ENCODE peak calls at places on chromosomes 6 and 20, in eight cellular contexts. N is AG04450, M is ovary, L is fibroblast of mammary gland, D is lower leg skin, E is upper lobe of right lung, R is dorsolateral prefrontal cortex, X is colonic mucosa. T is an unnamed sample.

GRCh38 chr6:15620616-15621015 is 42.2 kb downstream of the DTNBP1 start:
- DNase-seq in E (no peak), M (no peak), X (no peak), R (no peak), N (no peak), L (no peak), D (no peak), T (no peak)

GRCh38 chr20:58717278-58718091 is 24.9 kb downstream of the NPEPL1 start:
- DNase-seq in X (peak), M (peak), L (no peak), D (peak), R (peak), E (no peak), N (no peak), T (no peak)

GRCh38 chr6:81054011-81054410 is 698.5 kb downstream of the TENT5A start:
- DNase-seq in E (no peak), D (no peak), R (no peak), N (no peak), L (no peak), X (no peak), M (no peak), T (no peak)

GRCh38 chr6:12791371-12791770 is 74.8 kb downstream of the PHACTR1 start:
- DNase-seq in R (no peak), X (no peak), N (no peak), M (no peak), E (no peak), D (no peak), L (peak), T (peak)

GRCh38 chr20:38170914-38171300 is 5.8 kb upstream of the TGM2 start:
- DNase-seq in M (no peak), X (no peak), E (peak), L (no peak), D (no peak), R (no peak), N (no peak), T (no peak)

GRCh38 chr6:38846844-38847243 is 131.7 kb downstream of the DNAH8 start:
- DNase-seq in X (no peak), M (no peak), R (no peak), E (no peak), D (no peak), N (no peak), L (peak), T (peak)

GRCh38 chr6:4125933-4126864 is 9.2 kb downstream of the ECI2 start:
- DNase-seq in E (no peak), R (no peak), D (no peak), X (no peak), M (peak), N (peak), L (peak), T (peak)

GRCh38 chr6:87574237-87574636 is 15.6 kb downstream of the RARS2 start:
- DNase-seq in R (no peak), D (no peak), L (no peak), X (no peak), N (no peak), E (no peak), M (no peak), T (no peak)

GRCh38 chr6:32462609-32463008 is 22.9 kb downstream of the HLA-DRA start:
- DNase-seq in M (no peak), E (no peak), R (no peak), X (no peak), D (no peak), L (peak), N (no peak), T (no peak)

GRCh38 chr6:138963531-138963930 is 24.5 kb downstream of the REPS1 start:
- DNase-seq in X (no peak), N (no peak), D (no peak), E (no peak), L (no peak), R (no peak), M (no peak), T (no peak)

GRCh38 chr6:138965291-138965874 is 22.7 kb downstream of the REPS1 start:
- DNase-seq in D (no peak), E (no peak), N (no peak), X (no peak), M (no peak), R (no peak), L (no peak), T (no peak)

GRCh38 chr6:138966870-138967269 is 21.2 kb downstream of the REPS1 start:
- DNase-seq in R (no peak), N (no peak), M (no peak), D (no peak), X (no peak), L (no peak), E (no peak), T (no peak)

GRCh38 chr6:138964012-138964411 is 24.0 kb downstream of the REPS1 start:
- DNase-seq in D (no peak), E (no peak), R (no peak), N (no peak), L (no peak), M (no peak), X (no peak), T (no peak)

GRCh38 chr6:138965971-138966370 is 22.1 kb downstream of the REPS1 start:
- DNase-seq in X (no peak), R (no peak), D (no peak), E (no peak), L (no peak), N (no peak), M (no peak), T (no peak)
- TF ChIP-seq CTCF in X (no peak), R (no peak), D (no peak), E (no peak), L (no peak), N (no peak), M (no peak), T (no peak)

GRCh38 chr20:56417402-56417801 is 5.3 kb downstream of the CASS4 start:
- DNase-seq in M (no peak), D (no peak), E (no peak), R (no peak), L (no peak), N (no peak), X (no peak), T (no peak)
- H3K4me3 ChIP-seq in M (no peak), D (no peak), E (peak), R (no peak), L (no peak), N (no peak), X (no peak), T (no peak)

GRCh38 chr20:2207770-2208097 is 88.1 kb upstream of the TGM3 start:
- DNase-seq in D (no peak), N (no peak), M (no peak), L (no peak), R (no peak), X (no peak), E (no peak), T (no peak)
- TF ChIP-seq CTCF in D (no peak), N (no peak), M (no peak), L (no peak), R (peak), X (no peak), E (no peak), T (no peak)

GRCh38 chr6:168990352-168990751 is 263.3 kb downstream of the THBS2 start:
- DNase-seq in M (no peak), D (no peak), R (no peak), X (no peak), E (no peak), N (no peak), L (no peak), T (no peak)

GRCh38 chr6:168995526-168996100 is 258.0 kb downstream of the THBS2 start:
- DNase-seq in L (no peak), M (no peak), N (no peak), D (no peak), R (no peak), E (no peak), X (no peak), T (no peak)

GRCh38 chr6:168994966-168995365 is 258.7 kb downstream of the THBS2 start:
- DNase-seq in L (no peak), R (no peak), X (no peak), M (no peak), N (no peak), D (no peak), E (no peak), T (no peak)

GRCh38 chr6:168996106-168996505 is 257.5 kb downstream of the THBS2 start:
- DNase-seq in X (no peak), L (no peak), E (no peak), R (no peak), D (no peak), N (no peak), M (no peak), T (no peak)

DNA sequence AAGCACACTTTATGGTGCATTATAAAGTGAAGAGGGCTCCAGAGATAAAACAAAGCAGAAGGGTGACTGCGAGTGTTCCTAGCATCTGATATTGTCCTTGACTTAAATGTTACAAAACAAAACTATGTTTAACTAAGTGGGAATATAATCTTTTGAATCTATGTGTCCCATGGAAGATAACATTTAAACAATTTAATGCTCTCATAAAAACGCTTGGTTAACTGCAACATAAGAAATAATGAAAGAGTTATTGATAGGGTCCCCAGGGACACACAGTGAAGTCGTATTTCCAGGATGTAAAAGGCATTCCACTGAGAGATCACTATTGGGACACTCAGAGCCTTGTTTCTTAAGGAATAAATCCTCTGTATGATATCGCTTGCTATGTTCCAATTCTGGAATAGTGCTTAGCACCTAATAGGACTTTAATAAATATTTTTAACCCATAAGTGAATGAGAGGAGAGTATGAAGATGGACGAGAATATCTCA is 260.9 kb downstream of the THBS2 start:
- DNase-seq in R (no peak), M (no peak), D (no peak), L (no peak), E (no peak), N (no peak), X (no peak), T (no peak)
- H3K4me3 ChIP-seq in R (no peak), M (no peak), D (no peak), L (no peak), E (no peak), N (no peak), X (no peak), T (no peak)

DNA sequence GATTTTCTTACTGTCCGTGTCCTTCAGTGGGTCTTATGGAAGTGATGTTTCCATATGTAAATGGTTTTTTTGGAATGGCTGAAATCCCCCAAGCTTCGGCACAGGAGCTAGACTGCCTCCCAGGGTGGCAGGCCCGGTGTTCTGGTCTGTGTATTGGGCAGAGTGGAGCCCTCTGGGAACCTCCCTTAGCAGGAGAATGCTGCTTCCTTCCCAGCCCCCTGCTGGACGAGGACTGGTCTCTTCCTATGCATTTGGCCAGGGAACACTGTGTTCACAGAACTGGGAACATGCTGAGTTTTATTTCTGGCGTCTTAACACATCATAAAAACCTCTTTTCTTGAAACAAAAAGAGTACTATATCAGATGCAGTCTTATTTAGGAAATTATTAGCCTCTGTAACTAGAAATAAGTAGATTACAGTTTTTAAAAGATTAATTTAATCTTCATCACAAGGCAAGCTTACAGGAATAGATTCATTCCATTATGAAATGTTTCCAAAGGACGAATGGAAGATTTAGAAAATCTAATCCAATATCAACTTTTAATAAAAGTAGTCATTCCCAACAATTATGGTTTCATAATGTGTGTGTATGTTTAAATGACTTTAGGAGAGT is 56.6 kb downstream of the SYTL3 start:
- DNase-seq in X (peak), M (peak), N (no peak), E (peak), D (no peak), R (no peak), L (peak), T (peak)
- TF ChIP-seq CTCF in X (peak), M (no peak), N (peak), E (peak), D (no peak), R (peak), L (peak), T (peak)

DNA sequence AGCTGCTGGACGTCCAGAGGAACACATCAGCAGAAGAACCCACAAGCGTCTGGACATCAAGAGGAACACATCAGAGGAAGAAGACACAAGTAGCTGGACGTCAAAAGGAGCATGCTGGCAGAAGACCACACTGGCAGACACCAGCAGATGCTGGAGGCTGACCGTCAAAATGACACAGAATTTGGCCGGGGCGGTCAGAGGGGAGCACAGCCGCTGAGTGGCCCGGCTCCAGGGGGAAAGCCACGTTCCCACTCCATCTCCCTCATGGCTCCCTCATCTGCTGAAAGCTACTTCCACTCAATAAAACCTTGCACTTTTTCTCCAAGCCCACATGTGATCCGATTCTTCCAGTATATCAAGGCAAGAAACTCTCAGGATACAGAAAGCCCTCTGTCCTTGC is 283.6 kb downstream of the PTPRT start:
- DNase-seq in E (no peak), L (no peak), X (no peak), M (no peak), N (no peak), R (no peak), D (no peak), T (no peak)
- H3K4me3 ChIP-seq in E (no peak), L (no peak), X (no peak), M (no peak), N (no peak), R (no peak), D (no peak), T (no peak)

GRCh38 chr6:21816231-21816630 is 222.7 kb downstream of the SOX4 start:
- DNase-seq in L (no peak), R (no peak), D (no peak), X (no peak), N (no peak), E (no peak), M (no peak), T (no peak)
- TF ChIP-seq CTCF in L (no peak), R (no peak), D (no peak), X (no peak), N (no peak), E (no peak), M (no peak), T (no peak)

DNA sequence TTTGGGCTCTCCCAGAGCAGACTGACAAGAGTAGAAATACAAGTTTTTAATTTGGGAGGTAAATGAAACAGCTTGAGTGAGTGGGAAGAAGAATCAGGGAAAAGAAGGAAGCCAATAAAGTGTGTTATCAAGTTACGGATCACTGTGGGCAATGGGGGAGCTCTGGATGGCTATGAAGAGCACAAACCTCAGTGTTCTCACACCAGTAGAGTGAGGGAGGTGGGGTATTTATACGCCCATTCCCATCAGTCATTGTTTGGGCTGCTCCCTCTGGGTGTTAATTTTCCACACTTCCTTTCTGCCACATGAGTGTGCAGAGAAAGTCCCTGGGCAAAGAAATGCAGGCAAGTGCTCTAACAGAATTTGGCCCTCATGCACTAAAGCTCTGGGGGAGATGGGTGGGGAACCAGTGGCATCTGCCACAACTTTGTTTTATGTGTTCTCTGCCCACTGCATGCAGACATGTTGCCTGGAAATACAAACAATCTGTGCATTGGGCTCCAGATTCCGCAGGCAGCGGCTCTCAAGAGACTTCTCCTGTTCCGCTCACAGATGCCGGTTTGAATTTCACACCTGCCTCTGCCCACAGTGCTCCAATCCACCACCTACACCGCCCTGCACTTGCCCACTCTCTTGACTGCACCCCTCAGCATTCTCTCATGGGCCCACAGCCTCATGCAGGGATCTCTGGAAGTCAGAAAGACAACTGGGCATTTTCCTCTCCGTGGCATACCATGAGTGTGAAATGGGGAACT is 211.1 kb upstream of the RNF24 start:
- DNase-seq in R (no peak), L (no peak), X (no peak), D (no peak), E (no peak), N (no peak), M (no peak), T (no peak)
- H3K4me3 ChIP-seq in R (no peak), L (no peak), X (no peak), D (no peak), E (no peak), N (no peak), M (no peak), T (no peak)